ENCODE peak calls at places on chromosomes 6 and 20, in six cellular contexts. C, R, D, A, U and V are unnamed samples.

GRCh38 chr6:154156135-154156948 is 117.3 kb downstream of the OPRM1 start:
- DNase-seq in A (peak; percentile 20), U (peak; percentile 35), C (peak; percentile 43), R (peak; percentile 81), D (no peak), V (peak; percentile 8)

GRCh38 chr20:3560578-3560977 is 89.8 kb downstream of the ATRN start:
- DNase-seq in C (no peak), A (no peak), D (no peak), U (no peak), R (no peak), V (no peak)

GRCh38 chr6:90846824-90847223 is 260.0 kb upstream of the MAP3K7 start:
- DNase-seq in C (no peak), U (no peak), A (no peak), R (peak; percentile 6), D (no peak), V (no peak)

GRCh38 chr6:108966855-108967755 is 118.9 kb downstream of the ARMC2 start:
- DNase-seq in A (peak; percentile 13), U (peak; percentile 55), R (peak; percentile 85), C (peak; percentile 0), D (no peak), V (no peak)

GRCh38 chr6:148385379-148385778 is 42.7 kb downstream of the SASH1 start:
- DNase-seq in U (no peak), C (no peak), A (no peak), D (no peak), R (peak; percentile 79), V (no peak)

GRCh38 chr20:610130-611046 is at the start of gene TCF15:
- DNase-seq in R (peak; percentile 78), C (no peak), A (no peak), D (no peak), U (no peak), V (no peak)

GRCh38 chr6:82419859-82420258 is 56.2 kb downstream of the TPBG start:
- DNase-seq in D (no peak), C (no peak), R (no peak), A (no peak), U (no peak), V (no peak)

GRCh38 chr6:73969982-73970960 is 274.3 kb downstream of the CD109 start:
- DNase-seq in A (peak; percentile 25), U (peak; percentile 75), R (peak; percentile 86), D (no peak), C (no peak), V (no peak)

GRCh38 chr6:121491576-121491975 is 56.1 kb downstream of the GJA1 start:
- DNase-seq in A (no peak), D (no peak), R (peak; percentile 94), U (no peak), C (no peak), V (no peak)

GRCh38 chr6:101232946-101233345 is 160.6 kb upstream of the GRIK2 start:
- DNase-seq in A (no peak), R (no peak), D (no peak), U (no peak), C (no peak), V (no peak)